ENCODE peak calls at places on chromosomes 12 and 14, in eight cellular contexts. I is HS-5, D is GM12864, Z is AG20443, M is left cardiac atrium, N is A673, Y is PC-3, U is T-helper 1 cell. K is an unnamed sample.

GRCh38 chr12:1496162-1496925 is 98.0 kb downstream of the FBXL14 start:
- DNase-seq in I (no peak), D (no peak), Z (peak), M (no peak), N (no peak), Y (peak), U (no peak), K (no peak)

GRCh38 chr14:38837333-38838048 is 265.5 kb downstream of the SEC23A start:
- DNase-seq in I (no peak), D (no peak), Z (no peak), M (no peak), N (no peak), Y (no peak), U (no peak), K (no peak)

GRCh38 chr12:108980831-108981618 is 39.8 kb downstream of the SVOP start:
- DNase-seq in I (peak), D (no peak), Z (peak), M (no peak), N (no peak), Y (no peak), U (no peak), K (no peak)

GRCh38 chr12:28191018-28191595 is 851 bp downstream of the CCDC91 start:
- DNase-seq in I (peak), D (no peak), Z (peak), M (peak), N (peak), Y (peak), U (no peak), K (no peak)

GRCh38 chr12:60093428-60093827 is 497.6 kb downstream of the SLC16A7 start:
- DNase-seq in I (no peak), D (no peak), Z (no peak), M (no peak), N (no peak), Y (no peak), U (no peak), K (no peak)

GRCh38 chr12:111448266-111448830 is 42.6 kb downstream of the SH2B3 start:
- DNase-seq in I (no peak), D (no peak), Z (no peak), M (no peak), N (no peak), Y (no peak), U (no peak), K (no peak)

GRCh38 chr12:121807656-121808347 is 4.0 kb downstream of the SETD1B start:
- DNase-seq in I (no peak), D (no peak), Z (no peak), M (no peak), N (no peak), Y (no peak), U (no peak), K (no peak)

GRCh38 chr12:83826112-83826511 is 1086.5 kb downstream of the SLC6A15 start:
- DNase-seq in I (no peak), D (no peak), Z (peak), M (no peak), N (peak), Y (peak), U (no peak), K (no peak)

GRCh38 chr14:29810657-29811056 is 117.0 kb downstream of the PRKD1 start:
- DNase-seq in I (no peak), D (no peak), Z (peak), M (no peak), N (peak), Y (peak), U (no peak), K (peak)

GRCh38 chr12:56119361-56119796 is 1.3 kb downstream of the ZC3H10 start:
- DNase-seq in I (peak), D (no peak), Z (peak), M (peak), N (peak), Y (peak), U (no peak), K (peak)

GRCh38 chr14:95494456-95494855 is 22.0 kb downstream of the SYNE3 start:
- DNase-seq in I (no peak), D (no peak), Z (no peak), M (no peak), N (no peak), Y (no peak), U (no peak), K (no peak)

GRCh38 chr12:1297206-1297605 is 297.2 kb downstream of the FBXL14 start:
- DNase-seq in I (peak), D (no peak), Z (peak), M (no peak), N (no peak), Y (no peak), U (no peak), K (no peak)

GRCh38 chr14:74493343-74494261 is at the start of gene ISCA2:
- DNase-seq in I (peak), D (peak), Z (peak), M (peak), N (peak), Y (peak), U (peak), K (peak)

GRCh38 chr14:106094654-106095189 is 568.3 kb downstream of the TMEM121 start:
- DNase-seq in I (no peak), D (no peak), Z (no peak), M (no peak), N (peak), Y (no peak), U (no peak), K (no peak)

GRCh38 chr12:65055874-65056273 is 65.2 kb downstream of the WIF1 start:
- DNase-seq in I (no peak), D (no peak), Z (no peak), M (no peak), N (no peak), Y (no peak), U (no peak), K (no peak)

GRCh38 chr12:111201036-111201435 is 167.9 kb downstream of the PHETA1 start:
- DNase-seq in I (no peak), D (no peak), Z (no peak), M (no peak), N (peak), Y (no peak), U (no peak), K (no peak)

GRCh38 chr14:89681086-89682018 is 264.3 kb upstream of the FOXN3 start:
- DNase-seq in I (no peak), D (peak), Z (no peak), M (no peak), N (no peak), Y (no peak), U (no peak), K (no peak)

GRCh38 chr12:121580959-121581680 is at the start of gene KDM2B:
- DNase-seq in I (peak), D (no peak), Z (peak), M (no peak), N (no peak), Y (peak), U (no peak), K (no peak)

GRCh38 chr12:109716092-109716479 is 2.5 kb downstream of the FAM222A start:
- DNase-seq in I (no peak), D (no peak), Z (no peak), M (no peak), N (no peak), Y (no peak), U (no peak), K (no peak)

GRCh38 chr12:94304566-94305061 is 155.1 kb downstream of the CEP83 start:
- DNase-seq in I (no peak), D (no peak), Z (peak), M (no peak), N (no peak), Y (no peak), U (no peak), K (no peak)

GRCh38 chr14:73633517-73634332 is 11.1 kb upstream of the DNAL1 start:
- DNase-seq in I (no peak), D (no peak), Z (peak), M (peak), N (peak), Y (peak), U (no peak), K (no peak)

GRCh38 chr12:87054225-87054624 is 798.0 kb upstream of the MGAT4C start:
- DNase-seq in I (peak), D (no peak), Z (no peak), M (no peak), N (no peak), Y (peak), U (no peak), K (no peak)

GRCh38 chr12:76270657-76271358 is 77.4 kb downstream of the BBS10 start:
- DNase-seq in I (no peak), D (no peak), Z (no peak), M (no peak), N (no peak), Y (no peak), U (no peak), K (no peak)

GRCh38 chr14:73216035-73216434 is 21.3 kb upstream of the PAPLN start:
- DNase-seq in I (no peak), D (no peak), Z (no peak), M (no peak), N (no peak), Y (no peak), U (no peak), K (no peak)

GRCh38 chr14:21072781-21073339 is 2.8 kb downstream of the ARHGEF40 start:
- DNase-seq in I (no peak), D (no peak), Z (no peak), M (no peak), N (no peak), Y (no peak), U (no peak), K (no peak)

GRCh38 chr14:65179918-65180724 is 77.8 kb upstream of the MAX start:
- DNase-seq in I (peak), D (peak), Z (peak), M (peak), N (no peak), Y (peak), U (no peak), K (no peak)

GRCh38 chr12:67364228-67364627 is 95.1 kb downstream of the CAND1 start:
- DNase-seq in I (no peak), D (no peak), Z (no peak), M (no peak), N (no peak), Y (no peak), U (no peak), K (no peak)

GRCh38 chr14:37384870-37385596 is 187.3 kb downstream of the MIPOL1 start:
- DNase-seq in I (no peak), D (no peak), Z (no peak), M (no peak), N (no peak), Y (no peak), U (no peak), K (no peak)

GRCh38 chr12:119942386-119942785 is 46.6 kb upstream of the BICDL1 start:
- DNase-seq in I (no peak), D (no peak), Z (no peak), M (no peak), N (no peak), Y (no peak), U (no peak), K (no peak)

GRCh38 chr12:116864371-116865160 is 16.7 kb downstream of the HRK start:
- DNase-seq in I (peak), D (no peak), Z (peak), M (no peak), N (no peak), Y (peak), U (no peak), K (no peak)

GRCh38 chr12:84983289-84983688 is 52.8 kb downstream of the TSPAN19 start:
- DNase-seq in I (no peak), D (no peak), Z (no peak), M (no peak), N (no peak), Y (no peak), U (no peak), K (no peak)

GRCh38 chr12:12985817-12986408 is 14.2 kb downstream of the HEBP1 start:
- DNase-seq in I (no peak), D (no peak), Z (peak), M (no peak), N (peak), Y (peak), U (no peak), K (no peak)

GRCh38 chr12:52050116-52050770 is 999 bp upstream of the NR4A1 start:
- DNase-seq in I (no peak), D (no peak), Z (peak), M (peak), N (no peak), Y (no peak), U (no peak), K (no peak)

GRCh38 chr12:104533134-104533533 is 76.4 kb downstream of the CHST11 start:
- DNase-seq in I (no peak), D (no peak), Z (no peak), M (no peak), N (no peak), Y (peak), U (no peak), K (no peak)

GRCh38 chr12:52713960-52714886 is 10.9 kb upstream of the KRT77 start:
- DNase-seq in I (no peak), D (no peak), Z (peak), M (no peak), N (no peak), Y (no peak), U (no peak), K (no peak)

GRCh38 chr12:121905746-121906145 is 12.6 kb upstream of the CFAP251 start:
- DNase-seq in I (no peak), D (no peak), Z (no peak), M (no peak), N (no peak), Y (no peak), U (no peak), K (no peak)

GRCh38 chr14:76985021-76985420 is 43.5 kb downstream of the IRF2BPL start:
- DNase-seq in I (no peak), D (no peak), Z (no peak), M (no peak), N (no peak), Y (no peak), U (no peak), K (no peak)